ENCODE peak calls at places on chromosome 11, in eight cellular contexts. F is CD8-positive, alpha-beta T cell; U is kidney; D is mesenchymal stem cell; H is Panc1; V is PC-9; S is brain microvascular endothelial cell; Y is transverse colon. X is an unnamed sample.
A peak's percentile ranks its signal among the peaks of the same experiment; 100 is the strongest.

GRCh38 chr11:134360050-134360835 is 28.5 kb downstream of the GLB1L2 start:
- DNase-seq in F (peak; percentile 44), U (peak; percentile 90), D (peak; percentile 5), H (peak; percentile 51), V (no peak), S (peak; percentile 72), Y (peak; percentile 84), X (peak; percentile 40)

GRCh38 chr11:27064086-27064485 is 23.5 kb downstream of the BBOX1 start:
- DNase-seq in F (no peak), U (no peak), D (no peak), H (no peak), V (no peak), S (no peak), Y (no peak), X (no peak)

GRCh38 chr11:124899376-124900145 is 1.9 kb upstream of the ROBO4 start:
- DNase-seq in F (no peak), U (no peak), D (peak; percentile 33), H (no peak), V (no peak), S (no peak), Y (no peak), X (no peak)

GRCh38 chr11:80502511-80502910 is 1061.7 kb upstream of the TENM4 start:
- DNase-seq in F (no peak), U (no peak), D (no peak), H (no peak), V (no peak), S (no peak), Y (no peak), X (no peak)

GRCh38 chr11:29227816-29228215 is 789.0 kb downstream of the KCNA4 start:
- DNase-seq in F (no peak), U (no peak), D (no peak), H (no peak), V (no peak), S (no peak), Y (no peak), X (no peak)

GRCh38 chr11:34707462-34707840 is 86.6 kb downstream of the EHF start:
- DNase-seq in F (no peak), U (no peak), D (no peak), H (no peak), V (peak; percentile 25), S (no peak), Y (no peak), X (no peak)

GRCh38 chr11:109130910-109131309 is 291.1 kb upstream of the C11orf87 start:
- DNase-seq in F (no peak), U (no peak), D (no peak), H (no peak), V (no peak), S (no peak), Y (no peak), X (no peak)

GRCh38 chr11:75826463-75827220 is 11.6 kb downstream of the UVRAG start:
- DNase-seq in F (no peak), U (no peak), D (peak; percentile 78), H (no peak), V (no peak), S (no peak), Y (no peak), X (no peak)

GRCh38 chr11:46617451-46618314 is at the start of gene ATG13:
- DNase-seq in F (peak; percentile 75), U (peak; percentile 88), D (peak; percentile 87), H (no peak), V (peak; percentile 73), S (peak; percentile 77), Y (peak; percentile 87), X (no peak)

GRCh38 chr11:17986007-17986710 is 26.7 kb downstream of the SERGEF start:
- DNase-seq in F (no peak), U (peak; percentile 73), D (no peak), H (no peak), V (no peak), S (peak; percentile 53), Y (no peak), X (no peak)

GRCh38 chr11:75199412-75199955 is 41.1 kb upstream of the TPBGL start:
- DNase-seq in F (no peak), U (no peak), D (no peak), H (no peak), V (no peak), S (no peak), Y (no peak), X (no peak)

GRCh38 chr11:82458777-82459176 is 274.9 kb downstream of the FAM181B start:
- DNase-seq in F (no peak), U (no peak), D (no peak), H (no peak), V (no peak), S (no peak), Y (no peak), X (no peak)

GRCh38 chr11:74783241-74783871 is 34.7 kb downstream of the RNF169 start:
- DNase-seq in F (no peak), U (no peak), D (peak; percentile 66), H (no peak), V (peak; percentile 94), S (peak; percentile 54), Y (no peak), X (no peak)

GRCh38 chr11:64648551-64648950 is 57.5 kb downstream of the SLC22A12 start:
- DNase-seq in F (no peak), U (peak; percentile 52), D (no peak), H (no peak), V (no peak), S (no peak), Y (no peak), X (no peak)

GRCh38 chr11:8386134-8386864 is 122.6 kb upstream of the LMO1 start:
- DNase-seq in F (no peak), U (no peak), D (no peak), H (no peak), V (no peak), S (no peak), Y (no peak), X (no peak)

GRCh38 chr11:2667940-2668339 is 31.9 kb downstream of the KCNQ1OT1 start:
- DNase-seq in F (no peak), U (no peak), D (no peak), H (no peak), V (no peak), S (no peak), Y (no peak), X (no peak)

GRCh38 chr11:19679952-19680823 is 32.4 kb upstream of the NAV2 start:
- DNase-seq in F (no peak), U (peak; percentile 97), D (peak; percentile 94), H (peak; percentile 86), V (peak; percentile 92), S (peak; percentile 98), Y (peak; percentile 71), X (no peak)

GRCh38 chr11:112644410-112645131 is 316.6 kb upstream of the NCAM1 start:
- DNase-seq in F (no peak), U (no peak), D (no peak), H (no peak), V (no peak), S (no peak), Y (no peak), X (no peak)

GRCh38 chr11:134252539-134253188 is 488 bp downstream of the THYN1 start:
- DNase-seq in F (no peak), U (no peak), D (no peak), H (no peak), V (no peak), S (peak; percentile 44), Y (no peak), X (no peak)

GRCh38 chr11:74689666-74690065 is 41.6 kb downstream of the CHRDL2 start:
- DNase-seq in F (no peak), U (peak; percentile 6), D (no peak), H (no peak), V (no peak), S (peak; percentile 41), Y (no peak), X (no peak)

GRCh38 chr11:83863272-83863671 is 577.1 kb upstream of the CCDC90B start:
- DNase-seq in F (no peak), U (no peak), D (no peak), H (no peak), V (no peak), S (no peak), Y (no peak), X (no peak)
- H3K27ac ChIP-seq in F (no peak overlapping the region), U (no peak overlapping the region), D (no peak overlapping the region), H (no peak overlapping the region), V (no peak overlapping the region), S (no peak overlapping the region), Y (no peak overlapping the region), X (no peak overlapping the region)

GRCh38 chr11:126413843-126414405 is 58.4 kb downstream of the ST3GAL4 start:
- DNase-seq in F (no peak), U (no peak), D (no peak), H (no peak), V (no peak), S (no peak), Y (no peak), X (no peak)
- H3K27ac ChIP-seq in F (no peak overlapping the region), U (no peak overlapping the region), D (no peak overlapping the region), H (no peak overlapping the region), V (no peak overlapping the region), S (no peak overlapping the region), Y (peak overlapping the region; percentile 86), X (no peak overlapping the region)

DNA sequence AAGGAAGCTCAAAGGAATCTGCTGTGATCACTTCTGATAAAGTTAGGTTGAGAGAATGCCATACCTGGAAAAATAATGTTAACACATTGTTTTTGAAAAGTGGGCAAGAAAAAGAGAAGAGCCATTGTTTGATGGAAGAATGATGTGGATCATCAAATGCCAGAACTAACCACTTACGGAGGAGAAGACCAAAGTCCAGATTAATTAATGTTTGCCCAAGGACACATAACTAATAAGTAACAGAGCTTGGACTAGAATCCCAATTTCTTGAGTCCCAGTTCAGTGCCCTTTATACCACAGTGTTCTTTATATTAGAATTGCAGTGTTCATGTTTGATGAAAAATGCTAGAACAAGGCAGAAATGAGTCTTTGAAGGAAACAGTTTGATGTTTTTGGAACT is 72.1 kb downstream of the TRIM44 start:
- DNase-seq in F (no peak), U (no peak), D (no peak), H (no peak), V (no peak), S (no peak), Y (no peak), X (no peak)
- H3K27ac ChIP-seq in F (no peak overlapping the region), U (peak overlapping the region; percentile 17), D (no peak overlapping the region), H (no peak overlapping the region), V (no peak overlapping the region), S (no peak overlapping the region), Y (no peak overlapping the region), X (no peak overlapping the region)

GRCh38 chr11:72599325-72600117 is 74.7 kb downstream of the PDE2A start:
- DNase-seq in F (no peak), U (no peak), D (peak; percentile 21), H (no peak), V (no peak), S (no peak), Y (no peak), X (no peak)
- H3K27ac ChIP-seq in F (no peak overlapping the region), U (no peak overlapping the region), D (no peak overlapping the region), H (no peak overlapping the region), V (no peak overlapping the region), S (no peak overlapping the region), Y (no peak overlapping the region), X (no peak overlapping the region)

GRCh38 chr11:60197442-60197841 is 14.6 kb upstream of the MS4A6A start:
- DNase-seq in F (no peak), U (no peak), D (no peak), H (no peak), V (no peak), S (no peak), Y (no peak), X (no peak)

GRCh38 chr11:60193687-60194433 is 11.0 kb upstream of the MS4A6A start:
- DNase-seq in F (peak; percentile 25), U (no peak), D (peak; percentile 74), H (peak; percentile 42), V (peak; percentile 43), S (peak; percentile 80), Y (peak; percentile 54), X (peak; percentile 14)

GRCh38 chr11:60194511-60194910 is 11.6 kb upstream of the MS4A6A start:
- DNase-seq in F (no peak), U (no peak), D (no peak), H (no peak), V (no peak), S (no peak), Y (no peak), X (no peak)

GRCh38 chr11:60195923-60196368 is 13.1 kb upstream of the MS4A6A start:
- DNase-seq in F (no peak), U (no peak), D (no peak), H (no peak), V (no peak), S (no peak), Y (no peak), X (no peak)
- H3K27ac ChIP-seq in F (no peak overlapping the region), U (no peak overlapping the region), D (no peak overlapping the region), H (no peak overlapping the region), V (no peak overlapping the region), S (no peak overlapping the region), Y (peak overlapping the region; percentile 25), X (no peak overlapping the region)

X was measured in SK-N-MC.